ENCODE peak calls at places on chromosomes 12 and 14, in six cellular contexts. Z is heart right ventricle, N is transverse colon, A is lower lobe of right lung, H is K562, L is neural progenitor cell. X is an unnamed sample. For H3K4me1, the result is how much of the 10 kb centered on the place peaks cover.

GRCh38 chr12:49537231-49537708 is 1.6 kb upstream of the KCNH3 start:
- DNase-seq in L (no peak), A (no peak), Z (no peak), N (no peak), H (no peak), X (no peak)

GRCh38 chr14:68468437-68469207 is 324.2 kb downstream of the ZFP36L1 start:
- DNase-seq in L (no peak), A (no peak), N (no peak), Z (no peak), H (no peak), X (peak)

GRCh38 chr14:101066826-101067508 is 163.4 kb upstream of the RTL1 start:
- DNase-seq in L (no peak), N (peak), H (no peak), A (peak), Z (no peak), X (peak)

GRCh38 chr12:100267603-100268281 is 765 bp downstream of the SCYL2 start:
- DNase-seq in H (peak), A (no peak), Z (peak), N (no peak), L (peak), X (no peak)

GRCh38 chr12:104494816-104495158 is 38.0 kb downstream of the CHST11 start:
- DNase-seq in N (no peak), A (no peak), Z (no peak), H (no peak), L (no peak), X (no peak)

GRCh38 chr12:48917857-48918537 is 7.3 kb downstream of the FKBP11 start:
- DNase-seq in A (no peak), L (no peak), Z (no peak), H (no peak), N (peak), X (no peak)

GRCh38 chr12:121809712-121810116 is 5.9 kb downstream of the SETD1B start:
- DNase-seq in A (peak), Z (no peak), H (no peak), L (no peak), N (no peak), X (peak)

GRCh38 chr14:56194062-56194461 is 75.9 kb downstream of the PELI2 start:
- DNase-seq in A (no peak), H (no peak), N (no peak), Z (no peak), L (no peak), X (no peak)

GRCh38 chr12:78038986-78039385 is 208.3 kb downstream of the NAV3 start:
- DNase-seq in Z (no peak), H (no peak), A (no peak), L (no peak), N (no peak), X (no peak)

GRCh38 chr12:32025906-32026305 is 66.7 kb downstream of the RESF1 start:
- DNase-seq in N (peak), A (no peak), Z (no peak), H (no peak), L (no peak), X (no peak)

GRCh38 chr12:95182868-95183415 is 34.3 kb downstream of the FGD6 start:
- DNase-seq in L (no peak), N (no peak), H (peak), Z (no peak), A (no peak), X (no peak)

GRCh38 chr12:95184119-95184518 is 33.1 kb downstream of the FGD6 start:
- DNase-seq in A (no peak), L (no peak), H (no peak), N (no peak), Z (no peak), X (no peak)

GRCh38 chr12:95178136-95178535 is 39.1 kb downstream of the FGD6 start:
- DNase-seq in L (no peak), A (no peak), Z (no peak), N (no peak), H (no peak), X (no peak)

GRCh38 chr12:95179011-95179410 is 38.3 kb downstream of the FGD6 start:
- DNase-seq in H (peak), N (no peak), L (no peak), Z (no peak), A (no peak), X (no peak)

GRCh38 chr12:95181103-95181502 is 36.2 kb downstream of the FGD6 start:
- DNase-seq in Z (no peak), A (no peak), N (no peak), H (peak), L (no peak), X (no peak)
- H3K4me1 ChIP-seq in Z (under half), A (under half), N (under half), H (under half), L (under half), X (under half)

GRCh38 chr12:70402597-70402996 is 36.5 kb downstream of the KCNMB4 start:
- DNase-seq in H (no peak), Z (no peak), L (no peak), A (no peak), N (no peak), X (no peak)
- TF ChIP-seq CTCF in H (no peak), Z (no peak), L (no peak), A (no peak), N (no peak), X (no peak)

DNA sequence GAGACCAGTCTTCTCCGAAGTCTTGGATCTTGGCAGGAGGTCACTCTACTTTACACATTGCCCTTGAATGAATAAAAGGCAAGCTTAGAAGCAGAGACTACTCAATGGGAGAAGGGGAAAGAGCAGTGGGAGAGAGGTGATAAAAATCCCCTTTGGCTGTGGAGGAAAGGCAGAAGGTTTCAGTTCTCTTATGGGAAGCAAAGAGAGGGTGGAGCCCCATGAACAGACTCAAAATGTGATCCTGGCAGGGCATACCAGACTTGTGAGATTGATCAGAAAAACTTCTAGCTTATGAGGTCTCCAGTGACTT is 49.6 kb upstream of the HECTD1 start:
- DNase-seq in A (no peak), Z (no peak), L (no peak), H (no peak), N (no peak), X (no peak)
- H3K4me1 ChIP-seq in A (under half), Z (under half), L (under half), H (under half), N (under half), X (under half)

DNA sequence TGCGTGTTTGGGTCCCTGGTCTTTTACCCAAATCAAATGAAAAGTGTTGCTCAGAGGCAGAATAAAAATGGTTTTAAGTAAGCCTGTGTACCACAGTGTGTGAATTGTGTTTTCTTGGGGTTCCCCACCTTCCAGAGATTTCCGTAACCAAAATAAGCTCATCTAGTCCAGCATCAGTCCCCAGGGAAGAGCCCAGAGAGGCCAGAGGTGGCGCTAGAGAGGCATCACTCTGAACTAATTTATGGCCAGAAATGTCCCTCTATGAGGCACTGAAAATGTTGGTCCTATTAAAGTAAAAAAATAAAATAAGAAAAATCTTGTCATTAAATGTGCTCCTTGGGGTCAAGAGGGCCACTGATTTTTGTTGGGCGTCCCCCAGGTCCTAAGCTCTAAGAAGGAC is 24.9 kb upstream of the PRKAB1 start:
- DNase-seq in H (peak), Z (no peak), L (peak), N (no peak), A (no peak), X (no peak)
- TF ChIP-seq CTCF in H (peak), Z (peak), L (peak), N (no peak), A (peak), X (no peak)

DNA sequence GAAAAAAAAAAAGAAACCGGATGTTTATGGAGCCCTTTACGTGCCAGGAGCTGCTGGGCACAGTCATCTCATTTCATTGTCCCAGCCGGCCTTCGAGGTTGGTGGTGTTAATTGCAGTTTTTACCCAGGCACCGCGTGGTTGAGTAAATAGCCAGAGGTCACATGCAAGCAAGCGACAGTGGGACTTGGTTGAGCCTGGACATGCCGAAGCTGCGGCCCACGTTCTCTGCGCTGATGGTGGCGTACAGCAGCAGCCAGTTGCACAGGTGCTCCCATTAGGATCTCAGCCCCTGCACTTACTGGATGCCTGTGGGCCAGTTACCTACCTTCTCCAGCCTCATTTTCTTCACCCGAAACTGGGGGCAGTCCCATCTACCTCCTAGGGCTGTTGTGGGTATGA is 54.0 kb downstream of the TSPAN9 start:
- DNase-seq in N (no peak), A (no peak), Z (no peak), H (no peak), L (no peak), X (peak)
- H3K4me1 ChIP-seq in N (under half), A (under half), Z (under half), H (under half), L (under half), X (under half)

GRCh38 chr12:2794261-2794735 is 472 bp upstream of the FKBP4 start:
- DNase-seq in A (peak), H (no peak), N (peak), L (no peak), Z (no peak), X (no peak)

GRCh38 chr12:2797721-2798418 is 3.1 kb downstream of the FKBP4 start:
- DNase-seq in N (no peak), Z (peak), H (no peak), A (no peak), L (no peak), X (no peak)

GRCh38 chr12:2794736-2795289 is at the start of gene FKBP4:
- DNase-seq in N (peak), H (peak), L (peak), Z (peak), A (peak), X (peak)

GRCh38 chr12:2795291-2796186 is 769 bp downstream of the FKBP4 start:
- DNase-seq in N (peak), A (peak), H (peak), L (peak), Z (peak), X (peak)

GRCh38 chr12:2796187-2796663 is 1.5 kb downstream of the FKBP4 start:
- DNase-seq in N (no peak), H (peak), L (peak), Z (no peak), A (no peak), X (no peak)
- TF ChIP-seq CTCF in N (no peak), H (peak), L (peak), Z (no peak), A (no peak), X (peak)

GRCh38 chr12:47216150-47216677 is 136.5 kb upstream of the AMIGO2 start:
- DNase-seq in L (no peak), A (peak), Z (no peak), H (peak), N (peak), X (no peak)

GRCh38 chr12:47221256-47222023 is 141.7 kb upstream of the AMIGO2 start:
- DNase-seq in N (no peak), A (no peak), H (no peak), L (no peak), Z (no peak), X (no peak)

GRCh38 chr12:47218191-47218654 is 138.5 kb upstream of the AMIGO2 start:
- DNase-seq in Z (no peak), H (no peak), N (no peak), L (no peak), A (no peak), X (no peak)

GRCh38 chr12:47222592-47222959 is 142.8 kb upstream of the AMIGO2 start:
- DNase-seq in N (no peak), Z (no peak), H (no peak), L (no peak), A (no peak), X (no peak)

DNA sequence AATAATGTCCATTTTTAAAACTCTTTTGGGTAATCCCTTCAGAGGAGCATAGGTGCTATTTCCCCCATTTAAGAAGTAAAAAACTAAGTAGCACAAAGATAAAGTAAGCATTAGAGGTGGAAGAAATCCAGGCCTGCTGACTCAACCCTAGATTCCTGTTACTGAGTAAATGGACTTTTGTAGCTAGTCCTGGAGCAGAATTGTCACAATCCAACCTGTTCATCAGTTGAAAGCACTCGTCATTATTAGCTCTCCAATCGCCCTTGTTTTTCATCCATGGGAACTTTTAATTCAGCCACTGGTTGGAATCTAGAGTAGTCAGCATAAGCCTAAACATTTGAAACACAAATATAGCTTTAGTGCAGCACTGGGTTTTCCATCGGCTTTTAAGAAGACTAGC is 139.5 kb upstream of the AMIGO2 start:
- DNase-seq in H (no peak), N (no peak), A (no peak), L (no peak), Z (no peak), X (no peak)
- H3K4me1 ChIP-seq in H (under half), N (under half), A (under half), L (under half), Z (under half), X (under half)